ENCODE peak calls at places on chromosomes 2 and 18, in seven cellular contexts. U is H9, Y is chondrocyte, G is AG09319, L is AG04449, D is HFFc6, P is MCF 10A. B is an unnamed sample.

GRCh38 chr2:137975280-137976271 is 11.3 kb downstream of the HNMT start:
- DNase-seq in U (no peak), Y (no peak), G (no peak), L (no peak), D (no peak), P (no peak), B (no peak)

GRCh38 chr2:128549094-128549493 is 230.4 kb upstream of the HS6ST1 start:
- DNase-seq in U (no peak), Y (no peak), G (no peak), L (no peak), D (no peak), P (no peak), B (peak; percentile 43)

GRCh38 chr2:40113272-40113671 is 334.2 kb upstream of the THUMPD2 start:
- DNase-seq in U (no peak), Y (no peak), G (no peak), L (no peak), D (peak; percentile 84), P (no peak), B (no peak)

GRCh38 chr18:21722687-21723086 is 17.9 kb upstream of the MIB1 start:
- DNase-seq in U (no peak), Y (no peak), G (no peak), L (no peak), D (no peak), P (no peak), B (no peak)

GRCh38 chr18:10526211-10526949 is 553 bp downstream of the NAPG start:
- DNase-seq in U (peak; percentile 61), Y (no peak), G (no peak), L (no peak), D (no peak), P (peak; percentile 38), B (no peak)

GRCh38 chr2:205682239-205683021 is at the start of gene NRP2:
- DNase-seq in U (peak; percentile 90), Y (peak; percentile 96), G (no peak), L (no peak), D (peak; percentile 72), P (peak; percentile 84), B (peak; percentile 85)

GRCh38 chr2:45168731-45169338 is 159.6 kb upstream of the SIX2 start:
- DNase-seq in U (no peak), Y (no peak), G (no peak), L (no peak), D (no peak), P (peak; percentile 65), B (no peak)

GRCh38 chr2:127219716-127220090 is 396 bp downstream of the CYP27C1 start:
- DNase-seq in U (peak; percentile 62), Y (no peak), G (no peak), L (no peak), D (no peak), P (no peak), B (peak; percentile 78)

GRCh38 chr2:183740241-183740640 is 616.0 kb downstream of the NUP35 start:
- DNase-seq in U (no peak), Y (no peak), G (no peak), L (no peak), D (no peak), P (no peak), B (no peak)

GRCh38 chr2:68837164-68837860 is 33.9 kb downstream of the BMP10 start:
- DNase-seq in U (peak; percentile 80), Y (no peak), G (no peak), L (no peak), D (no peak), P (peak; percentile 84), B (no peak)

GRCh38 chr2:106649306-106649705 is 162.1 kb downstream of the CD8B2 start:
- DNase-seq in U (no peak), Y (no peak), G (no peak), L (no peak), D (no peak), P (peak; percentile 1), B (no peak)

GRCh38 chr2:119122663-119123062 is 35.9 kb downstream of the C1QL2 start:
- DNase-seq in U (peak; percentile 12), Y (no peak), G (no peak), L (no peak), D (no peak), P (peak; percentile 5), B (no peak)

GRCh38 chr2:119123359-119123758 is 35.2 kb downstream of the C1QL2 start:
- DNase-seq in U (no peak), Y (no peak), G (no peak), L (no peak), D (no peak), P (no peak), B (no peak)

DNA sequence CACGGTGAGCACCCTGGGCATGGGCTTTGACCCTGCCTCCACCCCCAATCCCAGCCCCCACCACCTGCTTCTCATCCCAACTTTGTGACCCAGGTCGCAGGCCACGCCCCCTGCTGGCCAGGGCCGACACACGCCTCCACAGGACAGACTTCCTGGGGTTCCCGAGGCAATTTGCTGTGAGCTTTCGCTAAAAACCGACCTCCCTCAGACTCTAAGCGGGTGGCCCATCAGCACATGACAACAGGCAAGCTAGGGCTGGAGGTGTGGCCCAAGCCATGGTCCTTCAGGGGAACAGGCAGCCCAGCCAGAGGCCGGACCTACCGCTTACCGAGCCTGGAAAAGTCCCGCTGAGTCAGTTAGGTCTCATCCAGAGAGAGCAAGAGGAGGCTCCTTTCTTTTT is 31.9 kb downstream of the C1QL2 start:
- DNase-seq in U (peak; percentile 95), Y (no peak), G (no peak), L (no peak), D (no peak), P (peak; percentile 50), B (no peak)
- TF ChIP-seq CTCF in U (peak; percentile 81), Y (peak; percentile 67), G (peak; percentile 46), L (peak; percentile 61), D (peak; percentile 76), P (peak; percentile 57), B (peak; percentile 68)

GRCh38 chr2:112048887-112049286 is 6.2 kb upstream of the TMEM87B start:
- DNase-seq in U (no peak), Y (no peak), G (peak; percentile 36), L (no peak), D (peak; percentile 52), P (peak; percentile 66), B (no peak)
- TF ChIP-seq CTCF in U (peak; percentile 78), Y (peak; percentile 94), G (peak; percentile 85), L (peak; percentile 38), D (peak; percentile 91), P (peak; percentile 60), B (peak; percentile 91)

GRCh38 chr2:113965644-113966043 is 75.8 kb downstream of the ACTR3 start:
- DNase-seq in U (peak; percentile 57), Y (no peak), G (no peak), L (no peak), D (peak; percentile 47), P (peak; percentile 44), B (no peak)
- TF ChIP-seq CTCF in U (peak; percentile 80), Y (peak; percentile 65), G (peak; percentile 26), L (no peak), D (peak; percentile 76), P (peak; percentile 34), B (peak; percentile 71)

GRCh38 chr2:180907731-180908130 is 72.7 kb upstream of the UBE2E3 start:
- DNase-seq in U (no peak), Y (no peak), G (no peak), L (peak; percentile 33), D (peak; percentile 67), P (no peak), B (no peak)

DNA sequence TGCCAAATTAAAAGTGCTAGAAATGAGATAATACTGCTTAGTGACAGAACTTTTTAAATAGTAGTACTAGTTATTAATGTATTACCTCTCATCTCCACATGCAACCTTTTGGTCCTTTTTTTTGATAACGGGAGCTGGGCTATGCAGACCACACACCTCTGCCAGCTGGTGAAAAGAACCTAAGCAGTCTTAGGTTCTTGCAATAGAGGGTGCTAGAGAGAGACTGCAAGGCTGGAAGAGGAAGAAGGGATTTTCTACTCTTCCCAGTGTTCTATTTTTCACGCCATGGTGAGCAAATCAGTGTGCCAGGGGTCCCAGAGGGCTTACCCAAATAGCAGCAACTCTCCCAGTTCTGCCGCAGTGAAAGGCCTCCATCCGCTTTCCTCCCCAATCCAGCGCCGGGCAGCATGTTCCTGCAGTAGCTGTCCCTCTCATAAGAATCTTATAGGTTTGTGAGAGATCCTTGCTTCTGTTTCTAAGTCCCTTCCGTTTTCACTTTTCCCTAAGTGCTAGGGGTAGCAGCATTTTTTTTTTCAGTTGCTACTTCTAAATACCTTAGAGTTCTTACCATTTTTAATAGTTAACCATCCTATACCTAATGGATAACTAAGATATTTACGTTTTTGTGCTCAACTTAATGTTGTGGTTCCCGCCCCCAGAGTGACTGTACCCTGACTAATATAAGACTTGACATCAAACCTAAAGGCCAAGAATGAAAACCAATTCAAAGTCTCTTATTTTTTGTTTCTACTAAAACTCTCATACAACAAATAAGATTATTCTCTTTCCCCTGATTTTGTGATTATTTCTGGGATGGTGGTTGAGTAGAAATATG is 69.4 kb upstream of the UBE2E3 start:
- DNase-seq in U (peak; percentile 40), Y (no peak), G (no peak), L (no peak), D (no peak), P (no peak), B (no peak)
- TF ChIP-seq CTCF in U (peak; percentile 63), Y (no peak), G (no peak), L (no peak), D (no peak), P (no peak), B (no peak)

DNA sequence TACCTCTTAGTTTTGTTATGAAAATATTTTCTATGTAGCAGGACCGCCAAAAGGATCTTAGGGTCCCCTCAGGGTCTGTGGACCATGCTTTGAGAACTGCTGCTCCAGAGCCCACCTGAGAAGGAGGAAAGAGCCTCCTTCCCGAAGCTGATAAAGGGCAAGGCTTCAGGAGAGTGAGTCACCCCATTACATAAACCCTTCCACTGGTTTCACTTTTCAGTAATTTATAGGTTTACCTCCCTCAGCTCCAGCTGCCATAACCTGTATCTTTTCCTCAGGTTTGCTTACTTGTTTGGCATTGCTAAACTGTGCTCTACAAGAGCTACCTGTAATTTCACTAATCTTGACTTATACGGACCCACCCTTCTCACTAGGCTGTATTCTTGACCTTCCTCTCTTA is 6.6 kb downstream of the TTLL4 start:
- DNase-seq in U (no peak), Y (no peak), G (no peak), L (no peak), D (no peak), P (peak; percentile 52), B (no peak)
- TF ChIP-seq CTCF in U (no peak), Y (no peak), G (no peak), L (no peak), D (no peak), P (no peak), B (no peak)

GRCh38 chr2:167792126-167792525 is 455.3 kb downstream of the STK39 start:
- DNase-seq in U (no peak), Y (no peak), G (no peak), L (no peak), D (no peak), P (no peak), B (no peak)
- TF ChIP-seq CTCF in U (no peak), Y (no peak), G (no peak), L (no peak), D (no peak), P (no peak), B (no peak)

B was measured in type B pancreatic cell.